ENCODE peak calls at places on chromosome 6, in eight cellular contexts. One of them, this sample, is unnamed.

GRCh38 chr6:170130771-170131241 is 160.1 kb downstream of the DLL1 start:
- DNase-seq in B cell: no peak
- DNase-seq in osteocyte: peak
- DNase-seq in left ventricle myocardium inferior: no peak
- DNase-seq in upper lobe of left lung: peak
- DNase-seq in HFF-Myc: no peak
- DNase-seq in mammary epithelial cell: no peak
- DNase-seq in psoas muscle: no peak
- DNase-seq in this sample: no peak

GRCh38 chr6:92706976-92707375 is 712.4 kb downstream of the EPHA7 start:
- DNase-seq in upper lobe of left lung: no peak
- DNase-seq in osteocyte: no peak
- DNase-seq in mammary epithelial cell: no peak
- DNase-seq in psoas muscle: no peak
- DNase-seq in HFF-Myc: no peak
- DNase-seq in left ventricle myocardium inferior: no peak
- DNase-seq in B cell: no peak
- DNase-seq in this sample: no peak

GRCh38 chr6:56091159-56091869 is 156.1 kb downstream of the COL21A1 start:
- DNase-seq in psoas muscle: no peak
- DNase-seq in osteocyte: no peak
- DNase-seq in B cell: no peak
- DNase-seq in left ventricle myocardium inferior: no peak
- DNase-seq in mammary epithelial cell: peak
- DNase-seq in upper lobe of left lung: no peak
- DNase-seq in HFF-Myc: peak
- DNase-seq in this sample: no peak

GRCh38 chr6:83511901-83512681 is at the start of gene PRSS35:
- DNase-seq in osteocyte: peak
- DNase-seq in left ventricle myocardium inferior: peak
- DNase-seq in mammary epithelial cell: peak
- DNase-seq in psoas muscle: peak
- DNase-seq in upper lobe of left lung: peak
- DNase-seq in HFF-Myc: no peak
- DNase-seq in B cell: no peak
- DNase-seq in this sample: peak

GRCh38 chr6:160167547-160168391 is 46.2 kb downstream of the SLC22A1 start:
- DNase-seq in upper lobe of left lung: no peak
- DNase-seq in HFF-Myc: no peak
- DNase-seq in left ventricle myocardium inferior: no peak
- DNase-seq in B cell: no peak
- DNase-seq in mammary epithelial cell: no peak
- DNase-seq in osteocyte: no peak
- DNase-seq in psoas muscle: no peak
- DNase-seq in this sample: no peak

GRCh38 chr6:169839029-169839481 is 87.6 kb downstream of the ERMARD start:
- DNase-seq in left ventricle myocardium inferior: no peak
- DNase-seq in psoas muscle: no peak
- DNase-seq in HFF-Myc: no peak
- DNase-seq in mammary epithelial cell: no peak
- DNase-seq in B cell: no peak
- DNase-seq in upper lobe of left lung: peak
- DNase-seq in osteocyte: no peak
- DNase-seq in this sample: no peak

GRCh38 chr6:48183174-48183573 is 72.2 kb upstream of the PTCHD4 start:
- DNase-seq in upper lobe of left lung: no peak
- DNase-seq in mammary epithelial cell: no peak
- DNase-seq in osteocyte: no peak
- DNase-seq in B cell: no peak
- DNase-seq in left ventricle myocardium inferior: no peak
- DNase-seq in HFF-Myc: no peak
- DNase-seq in psoas muscle: no peak
- DNase-seq in this sample: no peak

GRCh38 chr6:32113386-32114352 is 4.5 kb upstream of the TNXB start:
- DNase-seq in upper lobe of left lung: peak
- DNase-seq in osteocyte: peak
- DNase-seq in B cell: no peak
- DNase-seq in psoas muscle: peak
- DNase-seq in left ventricle myocardium inferior: peak
- DNase-seq in HFF-Myc: peak
- DNase-seq in mammary epithelial cell: no peak
- DNase-seq in this sample: no peak

GRCh38 chr6:17220511-17220910 is 60.6 kb upstream of the RBM24 start:
- DNase-seq in osteocyte: no peak
- DNase-seq in upper lobe of left lung: no peak
- DNase-seq in HFF-Myc: no peak
- DNase-seq in left ventricle myocardium inferior: no peak
- DNase-seq in B cell: no peak
- DNase-seq in mammary epithelial cell: no peak
- DNase-seq in psoas muscle: no peak
- DNase-seq in this sample: no peak

GRCh38 chr6:62150048-62150663 is 135.9 kb downstream of the KHDRBS2 start:
- DNase-seq in upper lobe of left lung: no peak
- DNase-seq in mammary epithelial cell: peak
- DNase-seq in HFF-Myc: peak
- DNase-seq in B cell: peak
- DNase-seq in psoas muscle: no peak
- DNase-seq in osteocyte: no peak
- DNase-seq in left ventricle myocardium inferior: no peak
- DNase-seq in this sample: peak

GRCh38 chr6:22636450-22636849 is 67.1 kb downstream of the HDGFL1 start:
- DNase-seq in psoas muscle: no peak
- DNase-seq in upper lobe of left lung: no peak
- DNase-seq in left ventricle myocardium inferior: no peak
- DNase-seq in osteocyte: no peak
- DNase-seq in HFF-Myc: no peak
- DNase-seq in mammary epithelial cell: no peak
- DNase-seq in B cell: no peak
- DNase-seq in this sample: no peak

GRCh38 chr6:130760006-130760405 is 67.2 kb upstream of the SMLR1 start:
- DNase-seq in mammary epithelial cell: peak
- DNase-seq in psoas muscle: no peak
- DNase-seq in left ventricle myocardium inferior: no peak
- DNase-seq in upper lobe of left lung: no peak
- DNase-seq in B cell: no peak
- DNase-seq in osteocyte: no peak
- DNase-seq in HFF-Myc: peak
- DNase-seq in this sample: no peak

GRCh38 chr6:53239526-53239925 is 90.9 kb upstream of the GCM1 start:
- DNase-seq in upper lobe of left lung: no peak
- DNase-seq in mammary epithelial cell: peak
- DNase-seq in osteocyte: no peak
- DNase-seq in left ventricle myocardium inferior: no peak
- DNase-seq in psoas muscle: no peak
- DNase-seq in HFF-Myc: no peak
- DNase-seq in B cell: no peak
- DNase-seq in this sample: no peak

DNA sequence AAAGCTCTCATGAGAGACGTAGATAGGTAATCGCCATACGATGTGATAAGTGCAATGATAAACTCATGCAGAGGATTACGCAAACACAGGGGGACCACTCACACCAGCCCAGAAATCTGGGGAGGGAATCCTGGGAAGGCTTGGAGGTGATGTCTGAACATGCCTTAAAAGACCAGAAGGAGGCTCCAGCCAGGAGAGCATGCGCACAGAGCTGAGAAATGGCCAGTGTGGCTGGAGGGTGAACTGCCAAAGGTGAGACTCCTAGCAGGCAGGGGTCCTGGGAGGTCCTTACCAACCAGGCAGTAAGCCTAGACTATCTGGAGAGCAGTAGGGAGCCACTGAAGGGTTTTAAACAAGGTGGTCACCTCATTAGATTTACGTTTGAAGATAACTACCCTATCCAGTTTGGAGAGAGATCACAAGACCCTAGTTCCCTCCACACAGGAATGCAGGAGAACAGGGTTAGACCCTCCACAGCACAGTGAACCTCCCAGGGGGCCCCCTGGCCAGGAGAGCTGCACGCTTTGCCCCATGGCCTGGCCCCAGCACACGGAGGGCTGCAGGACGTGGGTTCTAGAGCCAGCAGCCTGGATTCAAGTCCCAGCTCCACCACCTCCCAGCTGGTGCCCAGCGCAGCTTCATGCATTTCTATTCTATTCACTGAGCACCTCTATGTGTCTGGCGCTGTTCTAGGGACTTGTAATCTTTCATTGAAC is 13.1 kb downstream of the MDFI start:
- DNase-seq in mammary epithelial cell: no peak
- DNase-seq in HFF-Myc: no peak
- DNase-seq in left ventricle myocardium inferior: no peak
- DNase-seq in psoas muscle: no peak
- DNase-seq in osteocyte: no peak
- DNase-seq in upper lobe of left lung: no peak
- DNase-seq in B cell: no peak
- DNase-seq in this sample: no peak
- TF ChIP-seq CTCF in mammary epithelial cell: no peak
- TF ChIP-seq CTCF in HFF-Myc: no peak
- TF ChIP-seq CTCF in left ventricle myocardium inferior: no peak
- TF ChIP-seq CTCF in psoas muscle: no peak
- TF ChIP-seq CTCF in osteocyte: no peak
- TF ChIP-seq CTCF in upper lobe of left lung: no peak
- TF ChIP-seq CTCF in B cell: no peak
- TF ChIP-seq CTCF in this sample: no peak

GRCh38 chr6:12034831-12035230 is 22.7 kb downstream of the HIVEP1 start:
- DNase-seq in left ventricle myocardium inferior: no peak
- DNase-seq in psoas muscle: no peak
- DNase-seq in mammary epithelial cell: no peak
- DNase-seq in HFF-Myc: no peak
- DNase-seq in B cell: no peak
- DNase-seq in osteocyte: no peak
- DNase-seq in upper lobe of left lung: no peak
- DNase-seq in this sample: no peak
- TF ChIP-seq CTCF in left ventricle myocardium inferior: no peak
- TF ChIP-seq CTCF in psoas muscle: no peak
- TF ChIP-seq CTCF in mammary epithelial cell: peak
- TF ChIP-seq CTCF in HFF-Myc: no peak
- TF ChIP-seq CTCF in B cell: no peak
- TF ChIP-seq CTCF in osteocyte: peak
- TF ChIP-seq CTCF in upper lobe of left lung: no peak
- TF ChIP-seq CTCF in this sample: no peak

GRCh38 chr6:118263929-118264486 is 284.1 kb upstream of the PLN start:
- DNase-seq in B cell: no peak
- DNase-seq in left ventricle myocardium inferior: no peak
- DNase-seq in mammary epithelial cell: no peak
- DNase-seq in osteocyte: no peak
- DNase-seq in psoas muscle: no peak
- DNase-seq in HFF-Myc: no peak
- DNase-seq in upper lobe of left lung: no peak
- DNase-seq in this sample: peak
- TF ChIP-seq CTCF in B cell: no peak
- TF ChIP-seq CTCF in left ventricle myocardium inferior: peak
- TF ChIP-seq CTCF in mammary epithelial cell: peak
- TF ChIP-seq CTCF in osteocyte: peak
- TF ChIP-seq CTCF in psoas muscle: peak
- TF ChIP-seq CTCF in HFF-Myc: no peak
- TF ChIP-seq CTCF in upper lobe of left lung: peak
- TF ChIP-seq CTCF in this sample: no peak

GRCh38 chr6:89313006-89313405 is 2.1 kb downstream of the GABRR2 start:
- DNase-seq in B cell: no peak
- DNase-seq in mammary epithelial cell: peak
- DNase-seq in psoas muscle: no peak
- DNase-seq in left ventricle myocardium inferior: no peak
- DNase-seq in upper lobe of left lung: no peak
- DNase-seq in osteocyte: no peak
- DNase-seq in HFF-Myc: peak
- DNase-seq in this sample: no peak

GRCh38 chr6:89308525-89309400 is 6.3 kb downstream of the GABRR2 start:
- DNase-seq in osteocyte: no peak
- DNase-seq in mammary epithelial cell: no peak
- DNase-seq in HFF-Myc: no peak
- DNase-seq in psoas muscle: no peak
- DNase-seq in upper lobe of left lung: no peak
- DNase-seq in B cell: no peak
- DNase-seq in left ventricle myocardium inferior: no peak
- DNase-seq in this sample: no peak

GRCh38 chr6:89311853-89312531 is 3.1 kb downstream of the GABRR2 start:
- DNase-seq in B cell: no peak
- DNase-seq in psoas muscle: peak
- DNase-seq in upper lobe of left lung: no peak
- DNase-seq in osteocyte: no peak
- DNase-seq in HFF-Myc: peak
- DNase-seq in mammary epithelial cell: no peak
- DNase-seq in left ventricle myocardium inferior: peak
- DNase-seq in this sample: no peak

GRCh38 chr6:89310929-89311328 is 4.2 kb downstream of the GABRR2 start:
- DNase-seq in upper lobe of left lung: peak
- DNase-seq in mammary epithelial cell: no peak
- DNase-seq in B cell: no peak
- DNase-seq in osteocyte: no peak
- DNase-seq in HFF-Myc: peak
- DNase-seq in left ventricle myocardium inferior: no peak
- DNase-seq in psoas muscle: no peak
- DNase-seq in this sample: no peak

GRCh38 chr6:89311530-89311852 is 3.6 kb downstream of the GABRR2 start:
- DNase-seq in HFF-Myc: no peak
- DNase-seq in mammary epithelial cell: no peak
- DNase-seq in psoas muscle: no peak
- DNase-seq in left ventricle myocardium inferior: no peak
- DNase-seq in upper lobe of left lung: no peak
- DNase-seq in osteocyte: no peak
- DNase-seq in B cell: no peak
- DNase-seq in this sample: no peak
- TF ChIP-seq CTCF in HFF-Myc: no peak
- TF ChIP-seq CTCF in mammary epithelial cell: no peak
- TF ChIP-seq CTCF in psoas muscle: no peak
- TF ChIP-seq CTCF in left ventricle myocardium inferior: no peak
- TF ChIP-seq CTCF in upper lobe of left lung: no peak
- TF ChIP-seq CTCF in osteocyte: no peak
- TF ChIP-seq CTCF in B cell: no peak
- TF ChIP-seq CTCF in this sample: no peak

DNA sequence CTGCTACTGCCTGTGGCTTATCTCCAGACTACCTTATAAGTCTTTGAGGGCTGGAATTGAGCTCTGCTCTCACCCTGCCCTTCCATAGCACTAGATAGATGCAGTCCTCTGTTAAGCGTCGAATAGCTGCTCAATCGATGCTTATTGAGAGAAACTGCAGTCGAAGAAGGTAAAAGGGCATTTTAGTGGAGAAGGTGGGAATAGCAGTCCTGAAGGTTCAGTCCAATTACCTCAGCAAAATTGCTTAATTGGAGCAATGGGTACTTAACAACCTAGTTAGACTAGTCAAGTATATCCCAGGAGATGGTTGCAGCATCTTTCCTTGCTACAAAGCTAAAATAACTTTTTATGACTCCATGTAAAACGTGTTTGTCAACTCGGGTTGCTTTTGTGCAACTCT is 66.8 kb upstream of the NT5E start:
- DNase-seq in B cell: no peak
- DNase-seq in left ventricle myocardium inferior: no peak
- DNase-seq in osteocyte: no peak
- DNase-seq in HFF-Myc: no peak
- DNase-seq in upper lobe of left lung: no peak
- DNase-seq in mammary epithelial cell: no peak
- DNase-seq in psoas muscle: no peak
- DNase-seq in this sample: no peak
- TF ChIP-seq CTCF in B cell: no peak
- TF ChIP-seq CTCF in left ventricle myocardium inferior: no peak
- TF ChIP-seq CTCF in osteocyte: no peak
- TF ChIP-seq CTCF in HFF-Myc: no peak
- TF ChIP-seq CTCF in upper lobe of left lung: no peak
- TF ChIP-seq CTCF in mammary epithelial cell: no peak
- TF ChIP-seq CTCF in psoas muscle: no peak
- TF ChIP-seq CTCF in this sample: no peak

GRCh38 chr6:155340464-155341129 is 26.3 kb upstream of the TFB1M start:
- DNase-seq in HFF-Myc: no peak
- DNase-seq in psoas muscle: no peak
- DNase-seq in osteocyte: no peak
- DNase-seq in B cell: no peak
- DNase-seq in upper lobe of left lung: no peak
- DNase-seq in left ventricle myocardium inferior: no peak
- DNase-seq in mammary epithelial cell: peak
- DNase-seq in this sample: no peak
- TF ChIP-seq CTCF in HFF-Myc: peak
- TF ChIP-seq CTCF in psoas muscle: no peak
- TF ChIP-seq CTCF in osteocyte: no peak
- TF ChIP-seq CTCF in B cell: no peak
- TF ChIP-seq CTCF in upper lobe of left lung: no peak
- TF ChIP-seq CTCF in left ventricle myocardium inferior: no peak
- TF ChIP-seq CTCF in mammary epithelial cell: peak
- TF ChIP-seq CTCF in this sample: no peak

This sample was measured in activated CD8-positive, alpha-beta T cell treated with anti-CD3 and anti-CD28 coated beads for 36 hours.